ENCODE peak calls at places on chromosomes 5 and 9, in eight cellular contexts. N is psoas muscle; C is naive thymus-derived CD4-positive, alpha-beta T cell; M is fibroblast of lung; V is stomach; T is cardiac muscle cell; A is neural progenitor cell; X is aorta. G is an unnamed sample. For H3K4me1, the result is how much of the 10 kb centered on the place peaks cover.

GRCh38 chr5:15374886-15375285 is 125.1 kb upstream of the FBXL7 start:
- DNase-seq in N (no peak), C (no peak), M (no peak), V (no peak), T (no peak), A (no peak), X (no peak), G (no peak)

GRCh38 chr9:128001411-128002298 is 20.9 kb upstream of the EEIG1 start:
- DNase-seq in N (peak), C (no peak), M (peak), V (peak), T (peak), A (peak), X (peak), G (no peak)

GRCh38 chr9:127693143-127693542 is 13.6 kb upstream of the CFAP157 start:
- DNase-seq in N (no peak), C (no peak), M (no peak), V (no peak), T (no peak), A (no peak), X (no peak), G (no peak)

GRCh38 chr9:4713849-4714248 is 27.2 kb downstream of the AK3 start:
- DNase-seq in N (no peak), C (no peak), M (peak), V (no peak), T (no peak), A (no peak), X (no peak), G (no peak)

GRCh38 chr5:38369692-38370091 is 111.3 kb downstream of the EGFLAM start:
- DNase-seq in N (no peak), C (no peak), M (no peak), V (no peak), T (no peak), A (no peak), X (no peak), G (no peak)

GRCh38 chr5:159444441-159445082 is 114.3 kb upstream of the IL12B start:
- DNase-seq in N (no peak), C (peak), M (peak), V (no peak), T (peak), A (peak), X (no peak), G (no peak)

GRCh38 chr9:83379045-83379444 is 159.2 kb downstream of the FRMD3 start:
- DNase-seq in N (no peak), C (no peak), M (no peak), V (no peak), T (no peak), A (no peak), X (no peak), G (no peak)

GRCh38 chr5:82314964-82315728 is 37.0 kb upstream of the RPS23 start:
- DNase-seq in N (no peak), C (no peak), M (peak), V (no peak), T (no peak), A (no peak), X (no peak), G (no peak)

GRCh38 chr5:6525910-6526309 is 77.3 kb downstream of the UBE2QL1 start:
- DNase-seq in N (no peak), C (no peak), M (no peak), V (peak), T (peak), A (peak), X (no peak), G (peak)

GRCh38 chr9:85430659-85431370 is 310.9 kb downstream of the AGTPBP1 start:
- DNase-seq in N (no peak), C (no peak), M (peak), V (no peak), T (no peak), A (no peak), X (no peak), G (peak)

GRCh38 chr9:95833549-95834178 is 41.8 kb upstream of the ERCC6L2 start:
- DNase-seq in N (no peak), C (no peak), M (no peak), V (no peak), T (no peak), A (no peak), X (no peak), G (no peak)

GRCh38 chr9:117487555-117488175 is 72.8 kb upstream of the ASTN2 start:
- DNase-seq in N (peak), C (peak), M (peak), V (peak), T (peak), A (peak), X (peak), G (peak)

GRCh38 chr5:66642538-66642937 is 46.3 kb downstream of the MAST4 start:
- DNase-seq in N (no peak), C (no peak), M (no peak), V (no peak), T (no peak), A (no peak), X (no peak), G (no peak)

GRCh38 chr9:110559869-110560268 is 19.7 kb downstream of the SVEP1 start:
- DNase-seq in N (no peak), C (no peak), M (no peak), V (no peak), T (no peak), A (no peak), X (no peak), G (no peak)

GRCh38 chr9:90974643-90975245 is 173.1 kb downstream of the SYK start:
- DNase-seq in N (no peak), C (no peak), M (no peak), V (no peak), T (no peak), A (no peak), X (no peak), G (no peak)

GRCh38 chr9:17322882-17323864 is 188.3 kb downstream of the CNTLN start:
- DNase-seq in N (no peak), C (no peak), M (no peak), V (no peak), T (no peak), A (no peak), X (no peak), G (peak)

GRCh38 chr5:142215915-142216681 is 107.5 kb downstream of the NDFIP1 start:
- DNase-seq in N (peak), C (no peak), M (peak), V (no peak), T (no peak), A (no peak), X (peak), G (no peak)

GRCh38 chr5:174750720-174751119 is 26.3 kb downstream of the MSX2 start:
- DNase-seq in N (no peak), C (no peak), M (peak), V (no peak), T (no peak), A (no peak), X (no peak), G (no peak)

GRCh38 chr5:168165221-168165965 is 126.1 kb upstream of the WWC1 start:
- DNase-seq in N (no peak), C (no peak), M (peak), V (no peak), T (no peak), A (peak), X (no peak), G (no peak)

GRCh38 chr5:102106599-102106998 is 189.5 kb downstream of the SLCO4C1 start:
- DNase-seq in N (no peak), C (no peak), M (no peak), V (no peak), T (no peak), A (no peak), X (no peak), G (no peak)

GRCh38 chr5:179146277-179146676 is 86.1 kb downstream of the ZNF354C start:
- DNase-seq in N (no peak), C (peak), M (no peak), V (no peak), T (no peak), A (no peak), X (peak), G (no peak)

GRCh38 chr5:11785771-11786342 is 118.4 kb downstream of the CTNND2 start:
- DNase-seq in N (no peak), C (no peak), M (no peak), V (no peak), T (no peak), A (no peak), X (no peak), G (no peak)

GRCh38 chr5:37197340-37198050 is 51.7 kb downstream of the CPLANE1 start:
- DNase-seq in N (no peak), C (peak), M (no peak), V (no peak), T (no peak), A (no peak), X (no peak), G (no peak)

GRCh38 chr5:66467564-66467963 is 128.6 kb upstream of the MAST4 start:
- DNase-seq in N (no peak), C (no peak), M (no peak), V (no peak), T (no peak), A (no peak), X (no peak), G (no peak)

GRCh38 chr5:90488791-90489190 is 14.1 kb downstream of the POLR3G start:
- DNase-seq in N (no peak), C (no peak), M (peak), V (no peak), T (no peak), A (no peak), X (no peak), G (no peak)

GRCh38 chr9:17623965-17624364 is 45.1 kb downstream of the SH3GL2 start:
- DNase-seq in N (no peak), C (no peak), M (no peak), V (no peak), T (no peak), A (no peak), X (no peak), G (no peak)

GRCh38 chr5:132853323-132853722 is 12.9 kb downstream of the GDF9 start:
- DNase-seq in N (no peak), C (no peak), M (no peak), V (peak), T (no peak), A (no peak), X (no peak), G (no peak)

GRCh38 chr5:151745071-151745705 is 13.2 kb downstream of the ATOX1 start:
- DNase-seq in N (peak), C (no peak), M (peak), V (peak), T (no peak), A (no peak), X (peak), G (no peak)

GRCh38 chr9:6024035-6024554 is 8.7 kb upstream of the RANBP6 start:
- DNase-seq in N (no peak), C (peak), M (no peak), V (no peak), T (peak), A (peak), X (no peak), G (no peak)

GRCh38 chr9:130205912-130206311 is 33.7 kb downstream of the NCS1 start:
- DNase-seq in N (no peak), C (no peak), M (no peak), V (no peak), T (no peak), A (no peak), X (no peak), G (no peak)

GRCh38 chr9:91424403-91425176 is 958 bp upstream of the NFIL3 start:
- DNase-seq in N (peak), C (peak), M (peak), V (peak), T (peak), A (peak), X (peak), G (peak)

GRCh38 chr9:95057121-95057520 is 260.4 kb downstream of the FANCC start:
- DNase-seq in N (no peak), C (no peak), M (peak), V (no peak), T (no peak), A (no peak), X (no peak), G (no peak)

GRCh38 chr5:1315709-1316587 is 21.1 kb upstream of the TERT start:
- DNase-seq in N (no peak), C (peak), M (no peak), V (peak), T (no peak), A (peak), X (peak), G (no peak)

GRCh38 chr5:84215521-84215920 is 169.2 kb downstream of the EDIL3 start:
- DNase-seq in N (no peak), C (no peak), M (no peak), V (no peak), T (no peak), A (no peak), X (no peak), G (no peak)

GRCh38 chr5:76303917-76304316 is 99.2 kb upstream of the IQGAP2 start:
- DNase-seq in N (no peak), C (no peak), M (no peak), V (peak), T (no peak), A (no peak), X (no peak), G (no peak)

GRCh38 chr9:136691316-136692189 is 4.3 kb upstream of the AGPAT2 start:
- DNase-seq in N (no peak), C (no peak), M (no peak), V (no peak), T (no peak), A (peak), X (no peak), G (no peak)
- H3K4me1 ChIP-seq in N (under half), C (under half), M (under half), V (half or more), T (under half), A (under half), X (under half), G (under half)

GRCh38 chr5:138722518-138722917 is 30.7 kb upstream of the CTNNA1 start:
- DNase-seq in N (no peak), C (no peak), M (no peak), V (peak), T (no peak), A (no peak), X (no peak), G (no peak)
- H3K4me1 ChIP-seq in N (under half), C (under half), M (under half), V (under half), T (under half), A (under half), X (under half), G (under half)

GRCh38 chr5:157541452-157542118 is 34.0 kb downstream of the ADAM19 start:
- DNase-seq in N (no peak), C (no peak), M (no peak), V (no peak), T (no peak), A (no peak), X (no peak), G (no peak)
- H3K4me1 ChIP-seq in N (under half), C (under half), M (under half), V (under half), T (under half), A (under half), X (under half), G (under half)

GRCh38 chr9:120927125-120928014 is 774 bp upstream of the TRAF1 start:
- DNase-seq in N (no peak), C (no peak), M (no peak), V (no peak), T (no peak), A (no peak), X (no peak), G (no peak)

GRCh38 chr9:120928015-120928719 is 1.6 kb upstream of the TRAF1 start:
- DNase-seq in N (peak), C (no peak), M (no peak), V (peak), T (no peak), A (peak), X (peak), G (no peak)

GRCh38 chr9:120929392-120929791 is 2.8 kb upstream of the TRAF1 start:
- DNase-seq in N (no peak), C (no peak), M (no peak), V (no peak), T (no peak), A (no peak), X (no peak), G (no peak)

GRCh38 chr9:120926397-120926928 is at the start of gene TRAF1:
- DNase-seq in N (no peak), C (no peak), M (peak), V (no peak), T (no peak), A (no peak), X (no peak), G (no peak)

GRCh38 chr9:120928720-120929389 is 2.3 kb upstream of the TRAF1 start:
- DNase-seq in N (peak), C (peak), M (peak), V (peak), T (peak), A (peak), X (peak), G (peak)
- H3K4me1 ChIP-seq in N (under half), C (half or more), M (under half), V (under half), T (under half), A (under half), X (under half), G (under half)

DNA sequence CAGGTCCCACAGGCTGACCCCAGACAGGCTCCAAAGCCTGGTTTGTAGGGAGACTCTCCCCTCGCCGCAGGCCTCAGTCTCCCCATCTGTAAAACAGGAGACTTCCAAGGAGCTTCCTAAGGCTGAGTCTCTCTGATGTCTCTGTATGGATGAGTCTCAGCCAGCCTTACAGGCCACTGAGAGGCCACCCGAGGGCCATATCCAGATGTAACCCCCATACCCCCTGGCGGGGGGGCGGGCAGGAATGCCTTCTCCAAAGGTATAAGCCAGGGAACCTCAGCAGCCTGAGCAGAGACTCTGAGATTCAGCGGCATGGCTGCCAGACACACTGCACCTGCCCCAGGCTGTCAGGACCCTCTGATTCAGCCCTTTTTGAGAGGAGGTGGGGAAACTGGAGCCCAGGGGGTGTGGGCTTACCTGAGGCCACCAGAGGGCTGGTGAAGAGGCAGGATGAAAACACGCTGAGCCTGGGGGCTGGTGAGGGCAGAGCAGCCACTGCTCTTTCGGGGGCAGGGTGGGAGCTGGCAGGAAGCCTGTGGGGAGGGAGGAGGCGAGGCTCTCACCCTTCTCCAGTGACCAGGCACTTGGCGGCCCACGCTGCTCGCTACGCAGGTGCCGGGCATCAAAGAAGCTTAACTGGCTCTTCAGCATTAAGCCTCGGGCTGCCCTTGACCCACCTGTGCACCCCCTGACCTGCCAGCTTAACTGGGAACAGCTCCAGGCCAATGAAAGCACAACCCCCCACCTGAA is 5.5 kb upstream of the SUSD3 start:
- DNase-seq in N (no peak), C (no peak), M (no peak), V (no peak), T (no peak), A (peak), X (no peak), G (no peak)
- H3K4me1 ChIP-seq in N (under half), C (under half), M (under half), V (under half), T (under half), A (under half), X (under half), G (under half)

DNA sequence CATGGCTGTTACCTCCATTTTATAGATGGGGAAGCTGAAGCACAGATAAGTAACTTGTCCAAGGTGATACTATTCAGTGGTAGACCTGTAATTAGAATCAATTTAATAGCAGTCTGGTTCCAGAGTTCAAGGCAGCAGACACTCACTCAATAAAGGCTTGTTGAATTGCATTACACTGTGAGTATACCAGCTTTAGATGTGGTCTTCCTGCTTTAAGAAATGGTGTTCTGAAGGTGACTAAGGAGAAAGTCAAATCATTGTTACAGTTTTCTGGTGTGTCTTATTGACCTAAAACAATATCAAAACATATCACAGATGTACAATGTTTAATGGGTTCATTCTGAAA is 153.8 kb upstream of the ELL2 start:
- DNase-seq in N (no peak), C (no peak), M (no peak), V (no peak), T (no peak), A (no peak), X (no peak), G (no peak)
- H3K4me1 ChIP-seq in N (under half), C (under half), M (under half), V (half or more), T (under half), A (under half), X (under half), G (under half)

DNA sequence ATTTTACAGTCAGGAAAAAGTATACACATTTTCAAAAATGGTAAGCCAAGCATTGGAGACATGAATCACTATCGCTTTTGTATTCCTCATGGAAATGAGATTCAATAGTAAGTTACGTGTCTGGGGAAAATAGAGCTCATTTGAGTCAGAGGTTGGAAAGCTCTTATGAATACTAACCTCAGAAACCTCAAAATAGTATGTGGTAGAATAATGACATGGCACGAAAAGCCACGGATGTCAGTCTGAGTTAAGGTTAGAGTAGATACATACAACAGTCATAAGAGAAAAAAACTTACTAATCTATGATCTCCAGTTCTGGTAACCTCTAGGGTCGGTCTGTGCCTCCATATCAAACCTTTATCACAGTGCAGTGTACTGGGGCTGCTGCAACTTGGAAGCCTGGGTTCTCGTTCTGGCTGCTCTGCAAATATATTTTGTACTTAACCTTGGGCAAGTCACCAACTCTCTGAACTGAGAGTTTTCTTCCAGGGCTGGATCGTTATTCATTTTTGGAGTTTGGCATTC is 31.7 kb downstream of the MAP1B start:
- DNase-seq in N (no peak), C (no peak), M (peak), V (no peak), T (no peak), A (no peak), X (no peak), G (no peak)
- H3K4me1 ChIP-seq in N (under half), C (under half), M (under half), V (under half), T (under half), A (under half), X (under half), G (half or more)